ENCODE peak calls at places on chromosomes 12 and 14, in ten cellular contexts. F is activated CD4-positive, alpha-beta memory T cell treated with anti-CD3 and anti-CD28 coated beads for 36 hours; W is stimulated activated CD4-positive, alpha-beta T cell treated with anti-CD3 and anti-CD28 coated beads, Interleukin-4, amount 100 ng/mL, for 48 hours; M is activated CD4-positive, alpha-beta T cell treated with anti-CD3 and anti-CD28 coated beads for 24 hours; Z is glomerular endothelial cell; H is PC-3; L is effector CD4-positive, alpha-beta T cell; R is endothelial cell; D is stimulated activated CD8-positive, alpha-beta memory T cell treated with anti-CD3 and anti-CD28 coated beads, Interleukin-2, amount 100 ng/mL, for 1 hour; P is non-pigmented ciliary epithelial cell. S is an unnamed sample.

GRCh38 chr14:37062191-37062803 is 110.1 kb downstream of the SLC25A21 start:
- DNase-seq in F (no peak), W (no peak), M (no peak), Z (no peak), H (no peak), L (no peak), R (no peak), D (no peak), P (no peak), S (no peak)

GRCh38 chr14:100830681-100831080 is 4.8 kb downstream of the MEG3 start:
- DNase-seq in F (no peak), W (no peak), M (no peak), Z (no peak), H (no peak), L (no peak), R (no peak), D (no peak), P (no peak), S (no peak)

GRCh38 chr12:75389706-75390105 is 1.2 kb upstream of the GLIPR1L2 start:
- DNase-seq in F (no peak), W (no peak), M (no peak), Z (no peak), H (no peak), L (no peak), R (no peak), D (no peak), P (no peak), S (peak)

GRCh38 chr12:46237381-46238045 is 31.3 kb downstream of the SLC38A1 start:
- DNase-seq in F (no peak), W (no peak), M (no peak), Z (no peak), H (no peak), L (no peak), R (no peak), D (no peak), P (no peak), S (no peak)

GRCh38 chr12:84696281-84696680 is 216.3 kb downstream of the SLC6A15 start:
- DNase-seq in F (no peak), W (no peak), M (no peak), Z (no peak), H (no peak), L (no peak), R (no peak), D (no peak), P (no peak), S (no peak)

GRCh38 chr14:101817511-101818001 is 56.0 kb downstream of the PPP2R5C start:
- DNase-seq in F (peak), W (no peak), M (no peak), Z (no peak), H (no peak), L (peak), R (no peak), D (no peak), P (no peak), S (peak)

GRCh38 chr14:49461529-49462401 is 124.4 kb downstream of the RPS29 start:
- DNase-seq in F (peak), W (peak), M (peak), Z (peak), H (peak), L (peak), R (peak), D (peak), P (peak), S (peak)

GRCh38 chr14:69298131-69299071 is 38.4 kb downstream of the GALNT16 start:
- DNase-seq in F (no peak), W (no peak), M (no peak), Z (no peak), H (no peak), L (no peak), R (no peak), D (no peak), P (no peak), S (no peak)

GRCh38 chr14:55158412-55158811 is 29.4 kb downstream of the LGALS3 start:
- DNase-seq in F (no peak), W (no peak), M (no peak), Z (no peak), H (no peak), L (no peak), R (no peak), D (no peak), P (no peak), S (no peak)

GRCh38 chr12:124443929-124444712 is 123.3 kb downstream of the NCOR2 start:
- DNase-seq in F (no peak), W (no peak), M (no peak), Z (no peak), H (no peak), L (no peak), R (no peak), D (no peak), P (no peak), S (no peak)

GRCh38 chr12:132620893-132621656 is 2.5 kb downstream of the P2RX2 start:
- DNase-seq in F (no peak), W (no peak), M (no peak), Z (no peak), H (no peak), L (no peak), R (no peak), D (no peak), P (no peak), S (no peak)

GRCh38 chr12:130335517-130336392 is 1.9 kb upstream of the PIWIL1 start:
- DNase-seq in F (no peak), W (no peak), M (peak), Z (peak), H (peak), L (no peak), R (peak), D (no peak), P (peak), S (peak)

GRCh38 chr12:123063535-123063934 is 83.1 kb downstream of the ARL6IP4 start:
- DNase-seq in F (no peak), W (no peak), M (no peak), Z (no peak), H (peak), L (no peak), R (peak), D (no peak), P (no peak), S (peak)

GRCh38 chr14:69360438-69361108 is 37.5 kb downstream of the ERH start:
- DNase-seq in F (peak), W (no peak), M (no peak), Z (no peak), H (no peak), L (no peak), R (no peak), D (no peak), P (no peak), S (no peak)

GRCh38 chr12:26374934-26375333 is 179.6 kb downstream of the SSPN start:
- DNase-seq in F (no peak), W (no peak), M (no peak), Z (no peak), H (no peak), L (no peak), R (no peak), D (no peak), P (peak), S (no peak)

GRCh38 chr14:74826574-74826973 is 49.4 kb downstream of the PROX2 start:
- DNase-seq in F (no peak), W (no peak), M (no peak), Z (no peak), H (no peak), L (no peak), R (no peak), D (no peak), P (no peak), S (no peak)